ENCODE peak calls at places on chromosome 5, in four cellular contexts. L is stomach, E is body of pancreas, V is heart right ventricle. J is an unnamed sample.

GRCh38 chr5:157300564-157300963 is 34.6 kb downstream of the CYFIP2 start:
- DNase-seq in L (no peak), E (no peak), V (no peak), J (no peak)

GRCh38 chr5:172353271-172353807 is 69.8 kb upstream of the UBTD2 start:
- DNase-seq in L (no peak), V (no peak), E (no peak), J (no peak)

GRCh38 chr5:174363934-174364333 is 318.4 kb downstream of the NSG2 start:
- DNase-seq in E (no peak), V (no peak), L (no peak), J (no peak)

GRCh38 chr5:32320144-32320543 is 7.4 kb upstream of the MTMR12 start:
- DNase-seq in L (no peak), V (no peak), E (no peak), J (no peak)

GRCh38 chr5:123176938-123177275 is 87.9 kb downstream of the PRDM6 start:
- DNase-seq in L (no peak), V (no peak), E (no peak), J (no peak)

GRCh38 chr5:159971931-159972461 is 36.9 kb upstream of the TTC1 start:
- DNase-seq in V (peak; percentile 34), E (peak; percentile 15), L (no peak), J (no peak)

GRCh38 chr5:31049933-31050704 is 143.4 kb upstream of the CDH6 start:
- DNase-seq in V (no peak), E (no peak), L (no peak), J (no peak)

GRCh38 chr5:172417983-172418630 is 36.2 kb downstream of the SH3PXD2B start:
- DNase-seq in V (peak; percentile 84), L (peak; percentile 60), E (peak; percentile 88), J (peak; percentile 89)

GRCh38 chr5:139110526-139111168 is 87.5 kb downstream of the SIL1 start:
- DNase-seq in L (no peak), V (no peak), E (no peak), J (no peak)

GRCh38 chr5:141857226-141857625 is 21.0 kb downstream of the PCDH1 start:
- DNase-seq in L (no peak), E (no peak), V (no peak), J (no peak)

GRCh38 chr5:157459715-157460599 is at the start of gene NIPAL4:
- DNase-seq in L (no peak), E (no peak), V (no peak), J (no peak)

GRCh38 chr5:180142008-180142803 is 66.8 kb downstream of the RASGEF1C start:
- DNase-seq in L (no peak), E (no peak), V (no peak), J (no peak)

GRCh38 chr5:180139731-180140626 is 68.4 kb upstream of the RNF130 start:
- DNase-seq in E (no peak), V (no peak), L (peak; percentile 20), J (no peak)

GRCh38 chr5:180141068-180141660 is 67.8 kb downstream of the RASGEF1C start:
- DNase-seq in L (no peak), E (no peak), V (no peak), J (no peak)

GRCh38 chr5:180138976-180139730 is 67.6 kb upstream of the RNF130 start:
- DNase-seq in E (no peak), L (peak; percentile 4), V (no peak), J (no peak)

DNA sequence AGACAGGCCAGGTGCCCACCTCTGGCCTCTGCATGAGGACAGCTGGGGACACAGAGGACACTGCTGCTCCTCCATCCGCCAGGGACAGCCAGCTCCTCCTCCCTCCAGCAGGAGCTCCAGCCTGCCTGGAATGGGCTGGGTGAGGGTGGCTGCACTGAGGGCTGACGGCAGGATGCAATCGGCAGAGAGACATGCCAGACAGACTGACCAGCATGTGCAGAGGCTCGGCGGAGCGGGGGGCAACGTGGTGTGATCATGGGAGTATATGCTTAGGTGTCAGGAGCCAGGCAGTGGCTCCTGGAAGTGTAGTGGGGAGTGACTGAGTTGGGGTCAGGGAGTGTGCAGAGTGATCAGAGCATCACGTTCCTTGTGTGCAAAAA is 68.4 kb downstream of the RASGEF1C start:
- DNase-seq in L (peak; percentile 16), V (no peak), E (no peak), J (no peak)
- H3K27ac ChIP-seq in L (no peak overlapping the region), V (no peak overlapping the region), E (no peak overlapping the region), J (no peak overlapping the region)

GRCh38 chr5:44506561-44506960 is 117.3 kb upstream of the FGF10 start:
- DNase-seq in V (no peak), E (no peak), L (no peak), J (no peak)
- H3K4me3 ChIP-seq in V (no peak overlapping the region), E (no peak overlapping the region), L (no peak overlapping the region), J (no peak overlapping the region)

GRCh38 chr5:57453728-57454127 is 28.9 kb downstream of the ACTBL2 start:
- DNase-seq in E (no peak), L (no peak), V (no peak), J (no peak)
- H3K27ac ChIP-seq in E (no peak overlapping the region), L (peak overlapping the region; percentile 61), V (no peak overlapping the region), J (no peak overlapping the region)

GRCh38 chr5:135543151-135543818 is 7.5 kb upstream of the NEUROG1 start:
- DNase-seq in V (no peak), E (no peak), L (no peak), J (no peak)

GRCh38 chr5:135545115-135545514 is 9.4 kb upstream of the NEUROG1 start:
- DNase-seq in V (no peak), L (no peak), E (no peak), J (no peak)

GRCh38 chr5:135546014-135546413 is 10.2 kb upstream of the NEUROG1 start:
- DNase-seq in E (no peak), V (no peak), L (no peak), J (no peak)

GRCh38 chr5:135546912-135547311 is 11.1 kb upstream of the NEUROG1 start:
- DNase-seq in V (no peak), L (no peak), E (no peak), J (no peak)

DNA sequence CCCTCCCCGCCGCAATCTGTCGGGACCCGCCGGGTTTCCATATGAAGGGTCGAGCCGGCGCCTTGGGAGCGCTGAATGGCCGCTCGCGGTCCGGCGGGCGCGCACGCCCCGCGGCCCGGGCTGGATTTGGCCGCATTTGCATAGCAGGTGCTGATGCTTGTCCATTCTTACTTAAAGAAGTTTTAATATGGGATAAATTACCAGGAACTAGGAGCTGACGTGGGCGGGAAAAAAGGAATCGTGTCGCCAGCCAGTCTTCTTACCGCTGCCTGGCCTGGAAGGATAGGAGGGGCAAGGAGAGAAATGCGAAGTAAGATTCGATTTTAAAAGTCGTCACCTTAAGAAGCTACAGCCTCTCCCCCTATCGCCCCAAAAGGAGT is 8.9 kb upstream of the NEUROG1 start:
- DNase-seq in E (no peak), L (no peak), V (no peak), J (no peak)
- H3K4me3 ChIP-seq in E (no peak overlapping the region), L (peak overlapping the region; percentile 55), V (peak overlapping the region; percentile 53), J (peak overlapping the region; percentile 32)

GRCh38 chr5:179301796-179302195 is 43.5 kb downstream of the ADAMTS2 start:
- DNase-seq in E (no peak), V (peak; percentile 14), L (no peak), J (no peak)

GRCh38 chr5:179303801-179304200 is 41.5 kb downstream of the ADAMTS2 start:
- DNase-seq in V (peak; percentile 1), E (no peak), L (no peak), J (no peak)

GRCh38 chr5:179302499-179303185 is 42.6 kb downstream of the ADAMTS2 start:
- DNase-seq in L (no peak), E (no peak), V (peak; percentile 6), J (no peak)

GRCh38 chr5:179300834-179301233 is 44.4 kb downstream of the ADAMTS2 start:
- DNase-seq in L (no peak), E (no peak), V (peak; percentile 46), J (no peak)

GRCh38 chr5:179301376-179301775 is 43.9 kb downstream of the ADAMTS2 start:
- DNase-seq in E (no peak), L (no peak), V (peak; percentile 2), J (no peak)
- H3K27ac ChIP-seq in E (no peak overlapping the region), L (no peak overlapping the region), V (peak overlapping the region; percentile 64), J (no peak overlapping the region)

DNA sequence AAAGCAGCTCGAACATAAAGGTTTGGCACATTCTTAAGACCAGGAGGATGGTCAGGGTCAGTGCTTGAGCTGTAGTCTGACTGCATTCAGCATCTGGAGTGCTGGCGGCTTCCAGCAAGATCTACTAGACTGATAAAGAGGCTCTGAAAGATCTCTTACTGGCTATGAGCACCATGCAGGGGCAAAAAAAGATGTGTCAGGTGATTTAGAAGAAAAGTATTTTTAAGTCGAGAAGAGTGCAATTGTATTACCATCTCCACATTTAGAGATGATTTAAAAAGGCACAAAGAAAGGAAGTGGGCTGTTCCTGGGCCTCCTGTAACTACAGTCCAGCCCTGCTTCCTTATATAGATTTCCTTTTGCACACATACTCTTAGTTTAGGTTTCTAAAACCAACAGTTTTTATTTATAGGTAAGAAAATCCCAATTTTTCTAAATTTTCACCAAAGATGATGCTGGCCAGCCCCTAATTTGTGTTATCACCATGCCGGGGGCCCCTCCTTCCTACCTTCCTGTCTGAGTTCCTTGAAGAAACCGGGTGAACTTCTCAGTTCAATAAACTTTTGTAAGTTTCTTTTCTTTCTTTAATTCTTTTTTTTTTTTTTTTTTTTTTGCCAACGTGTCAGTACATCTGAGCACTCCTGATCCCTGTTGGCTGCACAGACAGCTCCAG is 65.9 kb upstream of the PLPP1 start:
- DNase-seq in V (no peak), E (no peak), L (no peak), J (peak; percentile 41)
- H3K4me3 ChIP-seq in V (peak overlapping the region; percentile 26), E (no peak overlapping the region), L (no peak overlapping the region), J (peak overlapping the region; percentile 39)

DNA sequence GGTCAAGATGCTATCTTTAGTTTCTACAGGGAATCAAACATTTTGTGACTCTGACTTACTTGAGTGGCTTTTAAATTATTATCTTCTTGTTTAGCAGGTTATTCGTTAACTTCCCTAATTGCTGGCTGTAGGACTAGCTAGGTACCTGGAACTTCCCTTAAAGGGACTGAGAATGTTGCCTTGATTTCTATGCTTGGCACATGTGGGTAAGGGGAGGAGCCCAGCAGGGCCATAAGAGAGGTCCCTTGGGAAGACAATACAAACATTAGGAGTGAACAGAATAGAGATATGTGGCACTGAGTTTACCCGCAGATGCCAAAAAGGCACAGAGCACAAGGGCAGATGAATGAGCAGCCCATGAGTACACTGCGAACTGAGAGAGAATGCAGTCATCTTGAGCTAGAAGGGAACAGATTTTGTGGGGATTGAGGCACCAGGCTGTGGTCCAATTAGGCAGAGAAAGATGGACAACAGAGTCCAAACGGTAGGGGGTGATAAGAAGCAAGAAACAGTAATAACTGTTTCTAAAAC is 9.8 kb downstream of the CKMT2 start:
- DNase-seq in L (no peak), E (no peak), V (no peak), J (no peak)
- H3K27ac ChIP-seq in L (no peak overlapping the region), E (no peak overlapping the region), V (peak overlapping the region; percentile 23), J (peak overlapping the region; percentile 24)

J was measured in heart left ventricle.